ENCODE peak calls at places on chromosome 7, in nine cellular contexts. I is IMR-90, D is cardiac muscle cell, W is astrocyte, S is GM13976, L is Kasumi-1, K is heart left ventricle, Y is GM23248, M is endothelial cell of umbilical vein. A is an unnamed sample.

GRCh38 chr7:18053177-18053928 is 25.7 kb upstream of the PRPS1L1 start:
- DNase-seq in I (no peak), D (no peak), W (no peak), S (no peak), L (no peak), K (no peak), Y (peak; percentile 8), M (no peak), A (no peak)

GRCh38 chr7:1452205-1452604 is 7.1 kb downstream of the MICALL2 start:
- DNase-seq in I (no peak), D (no peak), W (no peak), S (no peak), L (no peak), K (no peak), Y (no peak), M (no peak), A (no peak)

GRCh38 chr7:122884186-122884585 is 2.1 kb downstream of the CADPS2 start:
- DNase-seq in I (no peak), D (no peak), W (no peak), S (no peak), L (no peak), K (no peak), Y (no peak), M (no peak), A (no peak)

GRCh38 chr7:38186593-38187314 is 8.7 kb downstream of the STARD3NL start:
- DNase-seq in I (peak; percentile 61), D (peak; percentile 45), W (peak; percentile 74), S (no peak), L (no peak), K (no peak), Y (peak; percentile 83), M (no peak), A (no peak)

GRCh38 chr7:2843711-2844152 is 376 bp downstream of the GNA12 start:
- DNase-seq in I (peak; percentile 34), D (peak; percentile 49), W (peak; percentile 10), S (no peak), L (no peak), K (peak; percentile 72), Y (peak; percentile 82), M (no peak), A (no peak)

GRCh38 chr7:55545496-55545895 is 26.8 kb downstream of the VOPP1 start:
- DNase-seq in I (peak; percentile 82), D (peak; percentile 39), W (peak; percentile 80), S (no peak), L (no peak), K (no peak), Y (peak; percentile 78), M (no peak), A (no peak)

GRCh38 chr7:147483634-147484292 is 1106.8 kb upstream of the C7orf33 start:
- DNase-seq in I (peak; percentile 50), D (no peak), W (peak; percentile 12), S (no peak), L (no peak), K (no peak), Y (peak; percentile 5), M (no peak), A (no peak)

GRCh38 chr7:70592171-70592570 is 539.8 kb upstream of the GALNT17 start:
- DNase-seq in I (no peak), D (no peak), W (no peak), S (no peak), L (no peak), K (no peak), Y (no peak), M (no peak), A (no peak)

GRCh38 chr7:98559958-98560357 is 57.1 kb upstream of the NPTX2 start:
- DNase-seq in I (no peak), D (no peak), W (no peak), S (no peak), L (no peak), K (no peak), Y (no peak), M (no peak), A (no peak)

GRCh38 chr7:90605055-90605454 is 8.9 kb downstream of the CDK14 start:
- DNase-seq in I (no peak), D (no peak), W (no peak), S (no peak), L (no peak), K (no peak), Y (no peak), M (no peak), A (no peak)

GRCh38 chr7:123439186-123439585 is 95.2 kb downstream of the IQUB start:
- DNase-seq in I (no peak), D (no peak), W (no peak), S (no peak), L (no peak), K (no peak), Y (no peak), M (no peak), A (no peak)

GRCh38 chr7:69115788-69116187 is 482.5 kb upstream of the AUTS2 start:
- DNase-seq in I (no peak), D (no peak), W (peak; percentile 65), S (no peak), L (no peak), K (no peak), Y (peak; percentile 1), M (no peak), A (no peak)

GRCh38 chr7:28858895-28859294 is 99.2 kb downstream of the TRIL start:
- DNase-seq in I (no peak), D (no peak), W (no peak), S (no peak), L (no peak), K (no peak), Y (no peak), M (no peak), A (no peak)

GRCh38 chr7:34091330-34091917 is 186.1 kb downstream of the BMPER start:
- DNase-seq in I (peak; percentile 69), D (peak; percentile 78), W (no peak), S (peak; percentile 23), L (peak; percentile 23), K (no peak), Y (peak; percentile 70), M (peak; percentile 58), A (no peak)

GRCh38 chr7:82319674-82320118 is 123.9 kb downstream of the CACNA2D1 start:
- DNase-seq in I (peak; percentile 88), D (peak; percentile 89), W (peak; percentile 84), S (no peak), L (no peak), K (peak; percentile 86), Y (peak; percentile 87), M (peak; percentile 62), A (no peak)

GRCh38 chr7:82778021-82778420 is 334.4 kb upstream of the CACNA2D1 start:
- DNase-seq in I (peak; percentile 58), D (peak; percentile 5), W (peak; percentile 50), S (no peak), L (no peak), K (no peak), Y (peak; percentile 38), M (no peak), A (no peak)

GRCh38 chr7:113320419-113320818 is 202.1 kb upstream of the SMIM30 start:
- DNase-seq in I (no peak), D (no peak), W (no peak), S (no peak), L (no peak), K (no peak), Y (no peak), M (no peak), A (no peak)

GRCh38 chr7:14902589-14902963 is at the start of gene DGKB:
- DNase-seq in I (peak; percentile 3), D (peak; percentile 54), W (peak; percentile 36), S (no peak), L (no peak), K (peak; percentile 40), Y (peak; percentile 69), M (peak; percentile 41), A (no peak)